ENCODE peak calls at places on chromosome 12, in four cellular contexts. One of them, this sample, is unnamed.

GRCh38 chr12:109020750-109021380 is at the start of gene SVOP:
- DNase-seq in mesenchymal stem cell: peak
- DNase-seq in mesendoderm: peak
- DNase-seq in trophoblast cell: peak
- DNase-seq in this sample: peak

GRCh38 chr12:4274396-4274959 is 916 bp downstream of the CCND2 start:
- DNase-seq in mesenchymal stem cell: peak
- DNase-seq in mesendoderm: no peak
- DNase-seq in trophoblast cell: no peak
- DNase-seq in this sample: no peak

GRCh38 chr12:126534495-126534894 is 1469.3 kb downstream of the AACS start:
- DNase-seq in mesenchymal stem cell: no peak
- DNase-seq in mesendoderm: peak
- DNase-seq in trophoblast cell: no peak
- DNase-seq in this sample: no peak

GRCh38 chr12:26434299-26434915 is 239.0 kb downstream of the SSPN start:
- DNase-seq in mesenchymal stem cell: peak
- DNase-seq in mesendoderm: peak
- DNase-seq in trophoblast cell: peak
- DNase-seq in this sample: peak

GRCh38 chr12:76080729-76081415 is 3.6 kb downstream of the NAP1L1 start:
- DNase-seq in mesenchymal stem cell: peak
- DNase-seq in mesendoderm: peak
- DNase-seq in trophoblast cell: no peak
- DNase-seq in this sample: no peak

GRCh38 chr12:100790558-100790957 is 4.0 kb upstream of the ANO4 start:
- DNase-seq in mesenchymal stem cell: no peak
- DNase-seq in mesendoderm: no peak
- DNase-seq in trophoblast cell: no peak
- DNase-seq in this sample: no peak

GRCh38 chr12:22467190-22467589 is 77.2 kb downstream of the C2CD5 start:
- DNase-seq in mesenchymal stem cell: no peak
- DNase-seq in mesendoderm: no peak
- DNase-seq in trophoblast cell: no peak
- DNase-seq in this sample: peak

GRCh38 chr12:82299617-82300016 is 58.6 kb downstream of the CCDC59 start:
- DNase-seq in mesenchymal stem cell: peak
- DNase-seq in mesendoderm: peak
- DNase-seq in trophoblast cell: no peak
- DNase-seq in this sample: no peak

GRCh38 chr12:10737249-10737648 is 14.1 kb upstream of the YBX3 start:
- DNase-seq in mesenchymal stem cell: no peak
- DNase-seq in mesendoderm: no peak
- DNase-seq in trophoblast cell: no peak
- DNase-seq in this sample: no peak

GRCh38 chr12:22625671-22626251 is 790 bp downstream of the ETNK1 start:
- DNase-seq in mesenchymal stem cell: peak
- DNase-seq in mesendoderm: peak
- DNase-seq in trophoblast cell: peak
- DNase-seq in this sample: peak

GRCh38 chr12:75705749-75706719 is 194.6 kb upstream of the KRR1 start:
- DNase-seq in mesenchymal stem cell: peak
- DNase-seq in mesendoderm: no peak
- DNase-seq in trophoblast cell: no peak
- DNase-seq in this sample: peak

GRCh38 chr12:91695964-91696363 is 449.7 kb downstream of the BTG1 start:
- DNase-seq in mesenchymal stem cell: no peak
- DNase-seq in mesendoderm: no peak
- DNase-seq in trophoblast cell: no peak
- DNase-seq in this sample: no peak

GRCh38 chr12:119940881-119941280 is 48.2 kb upstream of the BICDL1 start:
- DNase-seq in mesenchymal stem cell: peak
- DNase-seq in mesendoderm: no peak
- DNase-seq in trophoblast cell: no peak
- DNase-seq in this sample: peak

GRCh38 chr12:92002673-92003382 is 142.8 kb downstream of the BTG1 start:
- DNase-seq in mesenchymal stem cell: peak
- DNase-seq in mesendoderm: no peak
- DNase-seq in trophoblast cell: no peak
- DNase-seq in this sample: no peak

GRCh38 chr12:15700595-15700994 is 88.6 kb downstream of the EPS8 start:
- DNase-seq in mesenchymal stem cell: peak
- DNase-seq in mesendoderm: no peak
- DNase-seq in trophoblast cell: peak
- DNase-seq in this sample: peak

GRCh38 chr12:20631711-20632110 is 63.4 kb upstream of the SLCO1C1 start:
- DNase-seq in mesenchymal stem cell: no peak
- DNase-seq in mesendoderm: no peak
- DNase-seq in trophoblast cell: no peak
- DNase-seq in this sample: no peak

GRCh38 chr12:25829192-25829591 is 129.3 kb upstream of the RASSF8 start:
- DNase-seq in mesenchymal stem cell: peak
- DNase-seq in mesendoderm: no peak
- DNase-seq in trophoblast cell: peak
- DNase-seq in this sample: peak

GRCh38 chr12:12449533-12450025 is 92.7 kb downstream of the BORCS5 start:
- DNase-seq in mesenchymal stem cell: peak
- DNase-seq in mesendoderm: no peak
- DNase-seq in trophoblast cell: peak
- DNase-seq in this sample: peak

GRCh38 chr12:104582739-104583138 is 126.0 kb downstream of the CHST11 start:
- DNase-seq in mesenchymal stem cell: no peak
- DNase-seq in mesendoderm: no peak
- DNase-seq in trophoblast cell: no peak
- DNase-seq in this sample: no peak

GRCh38 chr12:114444422-114445279 is 38.7 kb upstream of the TBX5 start:
- DNase-seq in mesenchymal stem cell: peak
- DNase-seq in mesendoderm: no peak
- DNase-seq in trophoblast cell: no peak
- DNase-seq in this sample: no peak

GRCh38 chr12:108720757-108721514 is 10.4 kb downstream of the CORO1C start:
- DNase-seq in mesenchymal stem cell: peak
- DNase-seq in mesendoderm: peak
- DNase-seq in trophoblast cell: peak
- DNase-seq in this sample: no peak

GRCh38 chr12:116996058-116996457 is 85.3 kb downstream of the FBXW8 start:
- DNase-seq in mesenchymal stem cell: no peak
- DNase-seq in mesendoderm: no peak
- DNase-seq in trophoblast cell: no peak
- DNase-seq in this sample: no peak

GRCh38 chr12:100845095-100845494 is 50.5 kb downstream of the ANO4 start:
- DNase-seq in mesenchymal stem cell: no peak
- DNase-seq in mesendoderm: no peak
- DNase-seq in trophoblast cell: peak
- DNase-seq in this sample: no peak

GRCh38 chr12:12442548-12443071 is 85.7 kb downstream of the BORCS5 start:
- DNase-seq in mesenchymal stem cell: peak
- DNase-seq in mesendoderm: no peak
- DNase-seq in trophoblast cell: peak
- DNase-seq in this sample: peak

GRCh38 chr12:12791756-12792346 is 6.4 kb downstream of the APOLD1 start:
- DNase-seq in mesenchymal stem cell: no peak
- DNase-seq in mesendoderm: no peak
- DNase-seq in trophoblast cell: no peak
- DNase-seq in this sample: peak

GRCh38 chr12:96720363-96720705 is 186.7 kb upstream of the NEDD1 start:
- DNase-seq in mesenchymal stem cell: no peak
- DNase-seq in mesendoderm: peak
- DNase-seq in trophoblast cell: peak
- DNase-seq in this sample: no peak

GRCh38 chr12:67354322-67354721 is 85.2 kb downstream of the CAND1 start:
- DNase-seq in mesenchymal stem cell: no peak
- DNase-seq in mesendoderm: no peak
- DNase-seq in trophoblast cell: no peak
- DNase-seq in this sample: peak

GRCh38 chr12:99029502-99030271 is 384.6 kb downstream of the APAF1 start:
- DNase-seq in mesenchymal stem cell: no peak
- DNase-seq in mesendoderm: no peak
- DNase-seq in trophoblast cell: no peak
- DNase-seq in this sample: no peak

GRCh38 chr12:63420206-63420644 is 248.1 kb downstream of the DPY19L2 start:
- DNase-seq in mesenchymal stem cell: peak
- DNase-seq in mesendoderm: peak
- DNase-seq in trophoblast cell: peak
- DNase-seq in this sample: peak

GRCh38 chr12:68434391-68435007 is 102.3 kb upstream of the MDM1 start:
- DNase-seq in mesenchymal stem cell: no peak
- DNase-seq in mesendoderm: no peak
- DNase-seq in trophoblast cell: no peak
- DNase-seq in this sample: no peak

GRCh38 chr12:81252228-81252627 is 174.3 kb downstream of the ACSS3 start:
- DNase-seq in mesenchymal stem cell: no peak
- DNase-seq in mesendoderm: no peak
- DNase-seq in trophoblast cell: no peak
- DNase-seq in this sample: no peak

GRCh38 chr12:48086327-48086726 is 19.6 kb downstream of the SENP1 start:
- DNase-seq in mesenchymal stem cell: no peak
- DNase-seq in mesendoderm: no peak
- DNase-seq in trophoblast cell: no peak
- DNase-seq in this sample: no peak

GRCh38 chr12:27781680-27782079 is 1.6 kb upstream of the MANSC4 start:
- DNase-seq in mesenchymal stem cell: peak
- DNase-seq in mesendoderm: peak
- DNase-seq in trophoblast cell: no peak
- DNase-seq in this sample: peak

GRCh38 chr12:27778206-27778605 is 1.8 kb upstream of the KLHL42 start:
- DNase-seq in mesenchymal stem cell: no peak
- DNase-seq in mesendoderm: no peak
- DNase-seq in trophoblast cell: no peak
- DNase-seq in this sample: no peak

GRCh38 chr12:27779837-27780611 is at the start of the genes KLHL42 and MANSC4:
- DNase-seq in mesenchymal stem cell: peak
- DNase-seq in mesendoderm: peak
- DNase-seq in trophoblast cell: peak
- DNase-seq in this sample: peak

GRCh38 chr12:27780612-27781408 is 774 bp upstream of the MANSC4 start:
- DNase-seq in mesenchymal stem cell: peak
- DNase-seq in mesendoderm: peak
- DNase-seq in trophoblast cell: peak
- DNase-seq in this sample: peak

GRCh38 chr12:27779416-27779815 is 617 bp upstream of the KLHL42 start:
- DNase-seq in mesenchymal stem cell: peak
- DNase-seq in mesendoderm: peak
- DNase-seq in trophoblast cell: peak
- DNase-seq in this sample: no peak
- H3K18ac ChIP-seq in mesenchymal stem cell: peak
- H3K18ac ChIP-seq in mesendoderm: peak
- H3K18ac ChIP-seq in trophoblast cell: peak
- H3K18ac ChIP-seq in this sample: peak

GRCh38 chr12:51827925-51828818 is 20.3 kb downstream of the FIGNL2 start:
- DNase-seq in mesenchymal stem cell: no peak
- DNase-seq in mesendoderm: peak
- DNase-seq in trophoblast cell: no peak
- DNase-seq in this sample: peak
- H3K18ac ChIP-seq in mesenchymal stem cell: no peak
- H3K18ac ChIP-seq in mesendoderm: no peak
- H3K18ac ChIP-seq in trophoblast cell: peak
- H3K18ac ChIP-seq in this sample: no peak

GRCh38 chr12:50949801-50950302 is 2.5 kb upstream of the HIGD1C start:
- DNase-seq in mesenchymal stem cell: no peak
- DNase-seq in mesendoderm: no peak
- DNase-seq in trophoblast cell: no peak
- DNase-seq in this sample: no peak

GRCh38 chr12:50955697-50956096 is 3.4 kb downstream of the HIGD1C start:
- DNase-seq in mesenchymal stem cell: no peak
- DNase-seq in mesendoderm: no peak
- DNase-seq in trophoblast cell: no peak
- DNase-seq in this sample: no peak

GRCh38 chr12:50951112-50951511 is 1.2 kb upstream of the HIGD1C start:
- DNase-seq in mesenchymal stem cell: no peak
- DNase-seq in mesendoderm: no peak
- DNase-seq in trophoblast cell: no peak
- DNase-seq in this sample: no peak

GRCh38 chr12:50955288-50955687 is 2.9 kb downstream of the HIGD1C start:
- DNase-seq in mesenchymal stem cell: no peak
- DNase-seq in mesendoderm: no peak
- DNase-seq in trophoblast cell: no peak
- DNase-seq in this sample: no peak

DNA sequence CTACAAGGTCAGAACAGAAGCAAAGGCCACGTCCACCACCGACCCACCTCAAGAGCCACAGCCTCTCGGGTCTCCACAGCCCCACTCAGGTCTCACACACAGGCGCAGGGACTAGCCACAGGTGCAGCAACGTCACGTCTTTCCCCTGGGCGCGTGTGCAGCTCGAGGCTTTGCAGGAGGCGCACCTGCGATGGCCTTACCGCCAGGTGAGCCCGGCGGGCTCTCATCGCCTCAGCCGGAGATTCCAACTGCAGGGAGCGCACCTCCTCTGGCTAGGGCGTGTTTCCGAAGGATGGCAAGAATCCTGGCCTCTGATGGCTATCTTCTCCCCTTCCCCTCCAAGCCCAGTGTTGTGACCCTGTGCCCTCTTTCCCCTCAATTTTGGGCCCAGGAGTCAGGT is at the start of gene HIGD1C:
- DNase-seq in mesenchymal stem cell: no peak
- DNase-seq in mesendoderm: no peak
- DNase-seq in trophoblast cell: no peak
- DNase-seq in this sample: no peak
- H3K18ac ChIP-seq in mesenchymal stem cell: no peak
- H3K18ac ChIP-seq in mesendoderm: no peak
- H3K18ac ChIP-seq in trophoblast cell: no peak
- H3K18ac ChIP-seq in this sample: no peak

DNA sequence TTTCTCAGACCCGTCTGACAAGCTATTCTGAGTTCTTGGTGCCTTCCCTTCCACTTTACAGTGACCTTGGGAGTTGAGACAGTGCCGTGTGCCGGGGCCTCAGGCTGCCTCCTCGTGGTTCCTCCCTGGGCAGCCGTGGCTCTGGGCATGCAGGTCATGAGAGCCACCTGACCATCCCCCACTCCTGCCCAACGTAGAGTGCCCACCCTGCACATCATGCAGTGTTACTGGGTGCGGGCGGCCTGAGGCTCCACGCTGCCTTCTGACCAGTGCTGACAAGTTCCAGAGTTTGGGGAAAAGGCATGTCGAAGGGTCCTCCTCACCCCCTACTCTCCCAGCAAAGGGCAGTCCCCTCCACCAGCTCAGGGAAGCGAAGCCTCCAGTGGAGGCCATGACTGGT is 190.5 kb downstream of the TSPAN9 start:
- DNase-seq in mesenchymal stem cell: no peak
- DNase-seq in mesendoderm: no peak
- DNase-seq in trophoblast cell: no peak
- DNase-seq in this sample: no peak
- H3K18ac ChIP-seq in mesenchymal stem cell: no peak
- H3K18ac ChIP-seq in mesendoderm: no peak
- H3K18ac ChIP-seq in trophoblast cell: no peak
- H3K18ac ChIP-seq in this sample: no peak

GRCh38 chr12:54044425-54045093 is 9.1 kb upstream of the HOXC4 start:
- DNase-seq in mesenchymal stem cell: no peak
- DNase-seq in mesendoderm: no peak
- DNase-seq in trophoblast cell: no peak
- DNase-seq in this sample: no peak
- H3K18ac ChIP-seq in mesenchymal stem cell: no peak
- H3K18ac ChIP-seq in mesendoderm: no peak
- H3K18ac ChIP-seq in trophoblast cell: no peak
- H3K18ac ChIP-seq in this sample: no peak